ENCODE peak calls at places on chromosomes 1 and 21, in ten cellular contexts. O is ovary, G is thoracic aorta, Y is left ventricle myocardium inferior, P is mucosa of descending colon, F is neural progenitor cell, N is pancreas, H is IMR-90, D is esophagus squamous epithelium, W is PC-3. B is an unnamed sample.
A peak's percentile ranks its signal among the peaks of the same experiment; 100 is the strongest.

GRCh38 chr21:44494956-44495355 is 39.6 kb downstream of the LRRC3 start:
- DNase-seq in O (no peak), G (no peak), Y (no peak), P (no peak), F (no peak), N (no peak), H (no peak), D (no peak), W (no peak), B (no peak)

GRCh38 chr21:42208801-42209490 is 10.0 kb upstream of the ABCG1 start:
- DNase-seq in O (no peak), G (no peak), Y (no peak), P (no peak), F (no peak), N (peak; percentile 14), H (no peak), D (no peak), W (no peak), B (no peak)

GRCh38 chr1:9840176-9840575 is 16.4 kb upstream of the CLSTN1 start:
- DNase-seq in O (no peak), G (no peak), Y (peak; percentile 3), P (peak; percentile 16), F (no peak), N (peak; percentile 18), H (no peak), D (no peak), W (no peak), B (no peak)

GRCh38 chr21:26027696-26028095 is 142.9 kb downstream of the APP start:
- DNase-seq in O (no peak), G (no peak), Y (no peak), P (no peak), F (no peak), N (no peak), H (peak; percentile 16), D (no peak), W (no peak), B (no peak)

GRCh38 chr1:231841616-231842344 is 215.2 kb downstream of the DISC1 start:
- DNase-seq in O (no peak), G (no peak), Y (no peak), P (no peak), F (no peak), N (no peak), H (peak; percentile 41), D (no peak), W (no peak), B (no peak)

GRCh38 chr1:29673669-29674624 is 437.6 kb downstream of the PTPRU start:
- DNase-seq in O (peak; percentile 3), G (no peak), Y (no peak), P (no peak), F (no peak), N (no peak), H (no peak), D (no peak), W (peak; percentile 27), B (no peak)

GRCh38 chr1:114075546-114076249 is 78.0 kb downstream of the SYT6 start:
- DNase-seq in O (no peak), G (no peak), Y (no peak), P (no peak), F (peak; percentile 18), N (no peak), H (no peak), D (no peak), W (no peak), B (no peak)

GRCh38 chr1:41637367-41637766 is 152.9 kb upstream of the EDN2 start:
- DNase-seq in O (no peak), G (no peak), Y (no peak), P (no peak), F (no peak), N (no peak), H (no peak), D (no peak), W (no peak), B (no peak)

GRCh38 chr1:11729498-11730428 is 6.2 kb upstream of the AGTRAP start:
- DNase-seq in O (no peak), G (no peak), Y (peak; percentile 44), P (no peak), F (no peak), N (no peak), H (no peak), D (no peak), W (no peak), B (no peak)

GRCh38 chr1:77504986-77505385 is 177.5 kb downstream of the ZZZ3 start:
- DNase-seq in O (no peak), G (no peak), Y (no peak), P (no peak), F (no peak), N (no peak), H (peak; percentile 12), D (no peak), W (peak; percentile 78), B (no peak)

DNA sequence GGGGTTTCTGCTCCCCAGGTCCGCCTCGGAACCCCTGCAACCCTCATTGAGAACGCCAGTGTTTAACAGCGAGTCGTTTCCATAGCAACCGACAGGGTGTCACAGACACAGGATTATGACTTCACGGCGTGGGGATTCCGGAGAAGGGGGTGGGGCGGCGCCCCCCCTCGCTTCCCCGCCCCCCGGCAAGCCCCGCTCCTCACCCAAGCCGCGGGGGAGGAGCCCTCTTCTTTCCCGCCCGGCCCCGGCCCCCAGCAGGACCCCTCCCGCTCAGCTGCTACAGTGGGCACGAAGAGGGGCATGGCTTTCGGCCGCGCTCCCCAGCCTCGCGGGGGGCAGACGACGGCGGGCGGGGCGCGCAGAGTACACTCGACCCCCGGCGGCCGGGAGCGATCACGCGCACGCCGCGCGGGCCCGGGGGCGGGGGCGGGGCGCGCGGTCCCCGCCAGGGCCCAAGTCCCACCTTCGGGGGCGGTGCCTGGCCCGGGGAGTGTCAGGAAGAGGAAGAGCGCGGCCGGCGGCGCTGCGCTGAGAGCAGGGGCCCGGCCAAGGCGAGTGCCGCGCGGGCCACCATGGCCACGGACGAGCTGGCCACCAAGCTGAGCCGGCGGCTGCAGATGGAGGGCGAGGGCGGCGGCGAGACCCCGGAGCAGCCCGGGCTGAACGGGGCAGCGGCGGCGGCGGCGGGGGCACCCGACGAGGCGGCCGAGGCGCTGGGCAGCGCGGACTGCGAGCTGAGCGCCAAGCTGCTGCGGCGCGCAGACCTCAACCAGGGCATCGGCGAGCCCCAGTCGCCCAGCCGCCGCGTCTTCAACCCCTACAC is at the start of gene EFHD2:
- DNase-seq in O (peak; percentile 83), G (peak; percentile 64), Y (peak; percentile 85), P (peak; percentile 92), F (peak; percentile 93), N (peak; percentile 92), H (peak; percentile 71), D (no peak), W (peak; percentile 80), B (no peak)
- H3K4me1 ChIP-seq in O (peaks cover 10% of the 10 kb centered on the region), G (peaks cover 56% of the 10 kb centered on the region), Y (peaks cover 68% of the 10 kb centered on the region), P (peaks cover 38% of the 10 kb centered on the region), F (peaks cover 11% of the 10 kb centered on the region), N (no peaks in the 10 kb centered on the region), H (peaks cover 25% of the 10 kb centered on the region), D (peaks cover 11% of the 10 kb centered on the region), W (peaks cover 46% of the 10 kb centered on the region), B (peaks cover 38% of the 10 kb centered on the region)

DNA sequence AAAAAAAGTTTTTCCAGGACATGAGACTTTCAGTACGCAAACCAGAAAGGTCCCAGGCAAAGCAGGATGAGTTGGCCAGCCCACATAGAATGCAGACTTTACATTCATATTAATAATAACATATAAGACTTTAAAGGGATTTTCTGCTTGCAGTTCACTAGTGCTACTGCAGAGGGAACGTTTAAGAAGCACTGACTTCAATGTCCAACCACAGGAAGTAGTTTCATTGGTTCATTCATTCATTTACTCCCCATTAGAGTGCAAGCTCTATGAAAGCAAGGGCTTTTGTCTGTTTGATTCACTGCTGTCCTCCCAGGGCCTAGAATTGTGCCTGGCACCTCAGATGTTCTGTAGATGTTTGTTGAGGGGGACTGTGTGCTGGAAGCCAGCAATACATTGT is 11.8 kb upstream of the SERINC2 start:
- DNase-seq in O (no peak), G (no peak), Y (no peak), P (no peak), F (no peak), N (no peak), H (peak; percentile 40), D (no peak), W (no peak), B (no peak)
- TF ChIP-seq CTCF in O (no peak), G (no peak), Y (no peak), P (no peak), F (no peak), N (no peak), H (peak; percentile 18), D (no peak), W (peak; percentile 15), B (no peak)

DNA sequence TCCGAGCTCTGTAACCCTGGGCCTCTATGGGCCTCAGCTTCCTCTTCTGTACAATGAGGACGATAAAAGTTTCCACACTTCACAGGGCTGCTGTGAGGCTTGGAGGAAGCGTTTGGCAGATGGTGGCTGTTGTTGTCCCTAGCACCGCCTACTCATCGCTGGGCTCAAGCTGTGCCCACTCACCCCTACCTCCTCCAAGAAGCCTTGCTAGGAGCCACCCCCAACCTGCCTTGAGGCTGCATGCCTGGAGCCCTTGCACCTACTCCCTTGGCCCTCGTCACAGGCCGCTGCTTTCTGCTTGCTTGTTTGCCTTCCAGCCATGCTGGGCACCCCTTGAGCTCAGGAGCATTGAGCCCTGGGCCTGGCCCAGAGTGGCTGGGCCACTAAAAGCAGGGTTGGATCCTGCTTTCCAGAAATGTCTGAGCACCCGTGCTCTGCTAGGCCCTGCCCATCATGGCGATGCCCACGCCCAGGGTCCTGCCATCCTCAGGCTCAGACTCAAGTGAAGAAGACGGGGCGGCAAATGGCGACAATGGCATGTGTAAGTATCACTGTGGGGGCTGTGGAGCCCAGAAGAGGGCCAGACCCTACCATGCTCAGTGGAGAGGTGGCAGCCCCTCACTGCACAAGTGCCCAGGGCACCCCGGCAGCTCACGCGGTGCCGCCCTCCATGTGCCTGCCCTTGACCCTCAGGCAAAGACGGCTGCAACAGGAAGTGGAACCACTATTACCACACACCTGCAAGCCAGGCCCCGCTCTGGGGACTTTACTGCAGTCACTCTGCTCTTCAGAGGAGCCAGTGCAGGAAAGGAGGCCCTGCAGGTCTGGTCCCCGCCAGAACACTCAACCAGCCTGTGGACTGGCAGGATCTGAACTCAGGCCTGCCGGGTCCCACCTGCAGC is 9.5 kb downstream of the SH3BGRL3 start:
- DNase-seq in O (no peak), G (no peak), Y (no peak), P (no peak), F (peak; percentile 33), N (no peak), H (no peak), D (peak; percentile 59), W (no peak), B (no peak)
- H3K4me1 ChIP-seq in O (no peaks in the 10 kb centered on the region), G (peaks cover 17% of the 10 kb centered on the region), Y (peaks cover 56% of the 10 kb centered on the region), P (peaks cover 36% of the 10 kb centered on the region), F (peaks cover 25% of the 10 kb centered on the region), N (no peaks in the 10 kb centered on the region), H (peaks cover 8% of the 10 kb centered on the region), D (peaks cover 30% of the 10 kb centered on the region), W (peaks cover 9% of the 10 kb centered on the region), B (peaks cover 10% of the 10 kb centered on the region)

DNA sequence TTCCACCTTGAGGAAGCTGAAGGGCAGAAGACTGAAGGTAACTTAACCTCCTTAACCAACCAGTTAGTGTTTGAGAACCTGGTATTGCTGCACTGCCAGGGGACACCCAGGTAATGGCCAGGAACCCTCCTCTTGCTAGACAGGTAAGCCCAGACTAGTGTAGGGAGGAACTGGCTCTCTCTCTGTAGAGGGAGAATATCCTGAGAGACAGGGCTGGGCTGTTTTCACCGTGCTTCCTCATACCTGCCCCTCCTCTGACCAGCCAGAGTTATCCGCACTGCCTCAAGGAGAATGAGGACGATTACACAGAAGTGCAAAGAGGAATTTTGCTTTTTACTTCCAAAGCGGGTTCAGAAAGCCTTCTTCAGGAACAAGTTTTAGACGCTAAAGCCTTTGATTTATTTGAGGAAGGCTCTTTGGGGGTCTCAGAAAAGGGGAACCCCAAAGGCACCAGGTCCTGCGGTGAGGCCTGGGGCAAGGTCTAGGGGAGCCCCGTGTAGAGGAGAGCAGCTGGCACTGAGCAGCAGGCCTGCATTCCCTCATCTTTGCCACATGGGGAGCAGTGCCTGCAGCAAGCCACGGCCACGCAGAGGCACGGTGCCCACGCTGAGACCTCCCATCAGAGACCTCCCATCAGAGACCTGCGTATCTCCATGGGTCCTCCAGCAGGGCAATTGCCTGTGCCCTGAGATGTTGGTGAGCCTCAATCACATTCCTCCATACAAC is 13.5 kb downstream of the GNG4 start:
- DNase-seq in O (no peak), G (no peak), Y (no peak), P (peak; percentile 31), F (no peak), N (peak; percentile 39), H (no peak), D (no peak), W (no peak), B (no peak)
- TF ChIP-seq CTCF in O (no peak), G (no peak), Y (no peak), P (no peak), F (peak; percentile 14), N (no peak), H (no peak), D (no peak), W (no peak), B (no peak)